ENCODE peak calls at places on chromosomes 1 and 21, in six cellular contexts. One of them, this sample, is unnamed.

GRCh38 chr1:6601865-6602668 is 602 bp downstream of the KLHL21 start:
- DNase-seq in PC-3: peak; percentile 57
- DNase-seq in AG04449: no peak
- DNase-seq in HCT116: no peak
- DNase-seq in dorsolateral prefrontal cortex: no peak
- DNase-seq in lower leg skin: peak; percentile 88
- DNase-seq in this sample: no peak

GRCh38 chr1:10001016-10001665 is 4.1 kb downstream of the RBP7 start:
- DNase-seq in PC-3: no peak
- DNase-seq in AG04449: no peak
- DNase-seq in HCT116: no peak
- DNase-seq in dorsolateral prefrontal cortex: no peak
- DNase-seq in lower leg skin: no peak
- DNase-seq in this sample: no peak

GRCh38 chr1:98991127-98992003 is 13.3 kb downstream of the PLPPR5 start:
- DNase-seq in PC-3: peak; percentile 81
- DNase-seq in AG04449: peak; percentile 79
- DNase-seq in HCT116: peak; percentile 40
- DNase-seq in dorsolateral prefrontal cortex: no peak
- DNase-seq in lower leg skin: no peak
- DNase-seq in this sample: peak; percentile 67

GRCh38 chr1:3378411-3379208 is 75.9 kb upstream of the ARHGEF16 start:
- DNase-seq in PC-3: no peak
- DNase-seq in AG04449: no peak
- DNase-seq in HCT116: no peak
- DNase-seq in dorsolateral prefrontal cortex: no peak
- DNase-seq in lower leg skin: no peak
- DNase-seq in this sample: no peak

GRCh38 chr1:114756009-114756892 is 1.5 kb downstream of the CSDE1 start:
- DNase-seq in PC-3: peak; percentile 63
- DNase-seq in AG04449: no peak
- DNase-seq in HCT116: no peak
- DNase-seq in dorsolateral prefrontal cortex: no peak
- DNase-seq in lower leg skin: no peak
- DNase-seq in this sample: no peak

GRCh38 chr1:78408192-78408591 is 82.6 kb upstream of the PTGFR start:
- DNase-seq in PC-3: no peak
- DNase-seq in AG04449: no peak
- DNase-seq in HCT116: no peak
- DNase-seq in dorsolateral prefrontal cortex: no peak
- DNase-seq in lower leg skin: no peak
- DNase-seq in this sample: no peak

GRCh38 chr1:153750026-153750995 is 22.5 kb downstream of the INTS3 start:
- DNase-seq in PC-3: no peak
- DNase-seq in AG04449: no peak
- DNase-seq in HCT116: no peak
- DNase-seq in dorsolateral prefrontal cortex: no peak
- DNase-seq in lower leg skin: no peak
- DNase-seq in this sample: no peak

GRCh38 chr1:40032240-40032891 is 8.2 kb upstream of the CAP1 start:
- DNase-seq in PC-3: peak; percentile 71
- DNase-seq in AG04449: no peak
- DNase-seq in HCT116: peak; percentile 35
- DNase-seq in dorsolateral prefrontal cortex: no peak
- DNase-seq in lower leg skin: no peak
- DNase-seq in this sample: peak; percentile 63

GRCh38 chr1:162019006-162019405 is 4.7 kb downstream of the OLFML2B start:
- DNase-seq in PC-3: peak; percentile 97
- DNase-seq in AG04449: peak; percentile 59
- DNase-seq in HCT116: no peak
- DNase-seq in dorsolateral prefrontal cortex: no peak
- DNase-seq in lower leg skin: peak; percentile 50
- DNase-seq in this sample: peak; percentile 95

GRCh38 chr1:25065246-25066238 is 135.5 kb upstream of the RUNX3 start:
- DNase-seq in PC-3: no peak
- DNase-seq in AG04449: peak; percentile 12
- DNase-seq in HCT116: no peak
- DNase-seq in dorsolateral prefrontal cortex: no peak
- DNase-seq in lower leg skin: no peak
- DNase-seq in this sample: no peak

GRCh38 chr1:70090875-70091274 is 114.5 kb downstream of the LRRC40 start:
- DNase-seq in PC-3: peak; percentile 83
- DNase-seq in AG04449: no peak
- DNase-seq in HCT116: no peak
- DNase-seq in dorsolateral prefrontal cortex: no peak
- DNase-seq in lower leg skin: no peak
- DNase-seq in this sample: no peak

GRCh38 chr1:205493241-205494085 is 11.0 kb upstream of the CDK18 start:
- DNase-seq in PC-3: peak; percentile 81
- DNase-seq in AG04449: no peak
- DNase-seq in HCT116: no peak
- DNase-seq in dorsolateral prefrontal cortex: no peak
- DNase-seq in lower leg skin: no peak
- DNase-seq in this sample: peak; percentile 46

GRCh38 chr1:230730979-230731378 is 16.2 kb upstream of the CAPN9 start:
- DNase-seq in PC-3: no peak
- DNase-seq in AG04449: no peak
- DNase-seq in HCT116: no peak
- DNase-seq in dorsolateral prefrontal cortex: no peak
- DNase-seq in lower leg skin: no peak
- DNase-seq in this sample: no peak

GRCh38 chr1:234546387-234546704 is 63.6 kb downstream of the IRF2BP2 start:
- DNase-seq in PC-3: no peak
- DNase-seq in AG04449: no peak
- DNase-seq in HCT116: no peak
- DNase-seq in dorsolateral prefrontal cortex: no peak
- DNase-seq in lower leg skin: peak; percentile 66
- DNase-seq in this sample: no peak

GRCh38 chr1:36109041-36109679 is 15.9 kb downstream of the COL8A2 start:
- DNase-seq in PC-3: peak; percentile 73
- DNase-seq in AG04449: no peak
- DNase-seq in HCT116: no peak
- DNase-seq in dorsolateral prefrontal cortex: no peak
- DNase-seq in lower leg skin: no peak
- DNase-seq in this sample: no peak

GRCh38 chr1:235442788-235443429 is 61.3 kb downstream of the B3GALNT2 start:
- DNase-seq in PC-3: peak; percentile 64
- DNase-seq in AG04449: peak; percentile 28
- DNase-seq in HCT116: peak; percentile 15
- DNase-seq in dorsolateral prefrontal cortex: no peak
- DNase-seq in lower leg skin: no peak
- DNase-seq in this sample: no peak

GRCh38 chr1:94528271-94528670 is 13.3 kb downstream of the F3 start:
- DNase-seq in PC-3: no peak
- DNase-seq in AG04449: no peak
- DNase-seq in HCT116: no peak
- DNase-seq in dorsolateral prefrontal cortex: no peak
- DNase-seq in lower leg skin: no peak
- DNase-seq in this sample: peak; percentile 37

GRCh38 chr1:57061369-57061768 is 95.6 kb upstream of the C8B start:
- DNase-seq in PC-3: no peak
- DNase-seq in AG04449: no peak
- DNase-seq in HCT116: no peak
- DNase-seq in dorsolateral prefrontal cortex: no peak
- DNase-seq in lower leg skin: no peak
- DNase-seq in this sample: no peak

GRCh38 chr1:153566414-153567371 is 1.0 kb upstream of the S100A2 start:
- DNase-seq in PC-3: peak; percentile 99
- DNase-seq in AG04449: peak; percentile 91
- DNase-seq in HCT116: peak; percentile 96
- DNase-seq in dorsolateral prefrontal cortex: peak; percentile 38
- DNase-seq in lower leg skin: peak; percentile 99
- DNase-seq in this sample: peak; percentile 94

GRCh38 chr1:26418865-26419349 is 8.3 kb downstream of the LIN28A start:
- DNase-seq in PC-3: no peak
- DNase-seq in AG04449: no peak
- DNase-seq in HCT116: no peak
- DNase-seq in dorsolateral prefrontal cortex: no peak
- DNase-seq in lower leg skin: no peak
- DNase-seq in this sample: no peak

GRCh38 chr1:116373451-116374339 is 651 bp downstream of the ATP1A1 start:
- DNase-seq in PC-3: peak; percentile 42
- DNase-seq in AG04449: no peak
- DNase-seq in HCT116: no peak
- DNase-seq in dorsolateral prefrontal cortex: peak; percentile 45
- DNase-seq in lower leg skin: peak; percentile 95
- DNase-seq in this sample: peak; percentile 74

GRCh38 chr1:21511579-21512522 is 2.6 kb downstream of the ALPL start:
- DNase-seq in PC-3: no peak
- DNase-seq in AG04449: peak; percentile 92
- DNase-seq in HCT116: no peak
- DNase-seq in dorsolateral prefrontal cortex: no peak
- DNase-seq in lower leg skin: peak; percentile 92
- DNase-seq in this sample: no peak

GRCh38 chr21:30695956-30696355 is 22.6 kb downstream of the KRTAP21-3 start:
- DNase-seq in PC-3: peak; percentile 52
- DNase-seq in AG04449: no peak
- DNase-seq in HCT116: no peak
- DNase-seq in dorsolateral prefrontal cortex: no peak
- DNase-seq in lower leg skin: no peak
- DNase-seq in this sample: no peak

GRCh38 chr21:17514124-17514481 is 1.3 kb downstream of the CXADR start:
- DNase-seq in PC-3: peak; percentile 49
- DNase-seq in AG04449: no peak
- DNase-seq in HCT116: no peak
- DNase-seq in dorsolateral prefrontal cortex: no peak
- DNase-seq in lower leg skin: no peak
- DNase-seq in this sample: peak; percentile 43

GRCh38 chr1:3687509-3687908 is 35.2 kb downstream of the TP73 start:
- DNase-seq in PC-3: no peak
- DNase-seq in AG04449: no peak
- DNase-seq in HCT116: no peak
- DNase-seq in dorsolateral prefrontal cortex: no peak
- DNase-seq in lower leg skin: no peak
- DNase-seq in this sample: no peak

DNA sequence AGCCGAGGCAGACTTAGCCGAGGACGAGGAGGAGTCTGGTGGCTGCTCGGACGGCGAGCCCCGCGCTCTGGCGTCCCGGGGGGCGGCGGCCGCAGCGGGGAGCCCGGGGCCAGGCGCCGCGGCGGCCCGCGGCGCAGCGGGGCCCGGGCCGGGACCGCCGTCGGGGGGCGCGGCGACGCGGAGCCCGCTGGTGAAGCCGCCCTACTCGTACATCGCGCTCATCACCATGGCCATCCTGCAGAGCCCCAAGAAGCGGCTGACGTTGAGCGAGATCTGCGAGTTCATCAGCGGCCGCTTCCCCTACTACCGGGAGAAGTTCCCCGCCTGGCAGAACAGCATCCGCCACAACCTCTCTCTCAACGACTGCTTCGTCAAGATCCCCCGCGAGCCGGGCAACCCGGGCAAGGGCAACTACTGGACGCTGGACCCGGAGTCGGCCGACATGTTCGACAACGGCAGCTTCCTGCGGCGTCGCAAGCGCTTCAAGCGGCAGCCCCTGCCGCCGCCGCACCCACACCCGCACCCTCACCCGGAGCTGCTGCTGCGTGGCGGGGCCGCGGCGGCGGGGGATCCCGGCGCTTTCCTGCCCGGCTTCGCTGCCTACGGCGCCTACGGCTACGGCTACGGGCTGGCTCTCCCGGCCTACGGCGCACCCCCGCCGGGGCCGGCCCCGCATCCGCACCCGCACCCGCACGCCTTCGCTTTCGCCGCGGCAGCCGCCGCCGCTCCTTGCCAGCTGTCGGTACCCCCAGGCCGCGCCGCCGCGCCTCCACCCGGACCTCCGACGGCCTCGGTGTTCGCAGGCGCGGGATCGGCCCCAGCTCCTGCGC is 692 bp downstream of the FOXD2 start:
- DNase-seq in PC-3: no peak
- DNase-seq in AG04449: no peak
- DNase-seq in HCT116: no peak
- DNase-seq in dorsolateral prefrontal cortex: no peak
- DNase-seq in lower leg skin: peak; percentile 87
- DNase-seq in this sample: peak; percentile 42
- H3K4me3 ChIP-seq in PC-3: peak overlapping the region; percentile 77
- H3K4me3 ChIP-seq in AG04449: peak overlapping the region; percentile 79
- H3K4me3 ChIP-seq in HCT116: peak overlapping the region; percentile 95
- H3K4me3 ChIP-seq in dorsolateral prefrontal cortex: peak overlapping the region; percentile 48
- H3K4me3 ChIP-seq in lower leg skin: peak overlapping the region; percentile 38
- H3K4me3 ChIP-seq in this sample: peak overlapping the region; percentile 75

GRCh38 chr1:204432708-204433107 is 21.1 kb upstream of the PPP1R15B start:
- DNase-seq in PC-3: no peak
- DNase-seq in AG04449: no peak
- DNase-seq in HCT116: no peak
- DNase-seq in dorsolateral prefrontal cortex: no peak
- DNase-seq in lower leg skin: no peak
- DNase-seq in this sample: no peak
- H3K4me3 ChIP-seq in PC-3: no peak overlapping the region
- H3K4me3 ChIP-seq in AG04449: no peak overlapping the region
- H3K4me3 ChIP-seq in HCT116: no peak overlapping the region
- H3K4me3 ChIP-seq in dorsolateral prefrontal cortex: no peak overlapping the region
- H3K4me3 ChIP-seq in lower leg skin: no peak overlapping the region
- H3K4me3 ChIP-seq in this sample: no peak overlapping the region

GRCh38 chr1:222709700-222710153 is 2.6 kb downstream of the AIDA start:
- DNase-seq in PC-3: no peak
- DNase-seq in AG04449: no peak
- DNase-seq in HCT116: no peak
- DNase-seq in dorsolateral prefrontal cortex: no peak
- DNase-seq in lower leg skin: no peak
- DNase-seq in this sample: no peak
- H3K4me3 ChIP-seq in PC-3: peak overlapping the region; percentile 79
- H3K4me3 ChIP-seq in AG04449: no peak overlapping the region
- H3K4me3 ChIP-seq in HCT116: no peak overlapping the region
- H3K4me3 ChIP-seq in dorsolateral prefrontal cortex: no peak overlapping the region
- H3K4me3 ChIP-seq in lower leg skin: no peak overlapping the region
- H3K4me3 ChIP-seq in this sample: no peak overlapping the region

GRCh38 chr1:11610629-11611180 is 43.5 kb downstream of the FBXO2 start:
- DNase-seq in PC-3: no peak
- DNase-seq in AG04449: no peak
- DNase-seq in HCT116: no peak
- DNase-seq in dorsolateral prefrontal cortex: no peak
- DNase-seq in lower leg skin: no peak
- DNase-seq in this sample: no peak

GRCh38 chr1:11613347-11613746 is 40.9 kb downstream of the FBXO2 start:
- DNase-seq in PC-3: no peak
- DNase-seq in AG04449: no peak
- DNase-seq in HCT116: no peak
- DNase-seq in dorsolateral prefrontal cortex: no peak
- DNase-seq in lower leg skin: no peak
- DNase-seq in this sample: no peak

GRCh38 chr1:11615109-11615508 is 39.1 kb downstream of the FBXO2 start:
- DNase-seq in PC-3: no peak
- DNase-seq in AG04449: no peak
- DNase-seq in HCT116: no peak
- DNase-seq in dorsolateral prefrontal cortex: no peak
- DNase-seq in lower leg skin: no peak
- DNase-seq in this sample: no peak

GRCh38 chr1:11616766-11617165 is 37.5 kb downstream of the FBXO2 start:
- DNase-seq in PC-3: no peak
- DNase-seq in AG04449: no peak
- DNase-seq in HCT116: no peak
- DNase-seq in dorsolateral prefrontal cortex: no peak
- DNase-seq in lower leg skin: no peak
- DNase-seq in this sample: no peak

DNA sequence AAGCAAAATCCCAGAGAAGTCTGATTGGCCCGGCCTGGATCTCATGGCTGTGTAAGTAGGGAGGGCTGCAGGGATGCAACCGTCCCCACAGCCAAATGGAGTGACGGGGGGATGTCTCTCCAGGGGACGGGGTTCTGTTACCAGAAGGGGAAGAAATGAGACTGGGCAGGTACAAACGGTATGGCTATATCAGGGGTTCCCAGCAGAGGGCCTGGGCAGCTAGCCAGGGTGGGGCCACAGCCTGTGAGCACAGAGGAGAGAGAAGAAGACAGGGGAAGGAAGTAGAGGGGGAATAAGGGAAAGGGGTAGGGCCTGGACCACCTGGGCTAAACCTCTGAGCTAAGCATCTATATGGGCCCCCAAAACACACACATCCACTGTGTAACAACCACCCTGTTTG is 42.3 kb downstream of the FBXO2 start:
- DNase-seq in PC-3: no peak
- DNase-seq in AG04449: no peak
- DNase-seq in HCT116: no peak
- DNase-seq in dorsolateral prefrontal cortex: no peak
- DNase-seq in lower leg skin: no peak
- DNase-seq in this sample: no peak
- H3K4me3 ChIP-seq in PC-3: no peak overlapping the region
- H3K4me3 ChIP-seq in AG04449: no peak overlapping the region
- H3K4me3 ChIP-seq in HCT116: no peak overlapping the region
- H3K4me3 ChIP-seq in dorsolateral prefrontal cortex: no peak overlapping the region
- H3K4me3 ChIP-seq in lower leg skin: no peak overlapping the region
- H3K4me3 ChIP-seq in this sample: no peak overlapping the region